ENCODE peak calls at places on chromosomes 11 and 22, in ten cellular contexts. T, Z, S, R, J, D, H, F, I and W are unnamed samples.

GRCh38 chr11:76810151-76810853 is 27.1 kb downstream of the TSKU start:
- DNase-seq in H (peak; percentile 56), I (peak; percentile 33), F (peak; percentile 43), S (no peak), J (no peak), Z (no peak), R (no peak), T (peak; percentile 57), D (no peak), W (no peak)

GRCh38 chr11:95262994-95263764 is 32.2 kb upstream of the SESN3 start:
- DNase-seq in Z (no peak), R (no peak), D (no peak), J (no peak), F (no peak), I (no peak), H (no peak), T (no peak), S (no peak), W (no peak)

GRCh38 chr11:28559497-28559896 is 451.3 kb downstream of the METTL15 start:
- DNase-seq in H (no peak), F (peak; percentile 43), R (no peak), T (no peak), J (no peak), Z (no peak), D (no peak), S (no peak), I (no peak), W (no peak)

GRCh38 chr11:102410382-102410784 is 42.2 kb downstream of the TMEM123 start:
- DNase-seq in S (no peak), J (no peak), R (no peak), T (peak; percentile 33), D (no peak), Z (no peak), I (no peak), F (peak; percentile 53), H (no peak), W (no peak)

GRCh38 chr11:12195773-12196172 is 85.4 kb downstream of the MICAL2 start:
- DNase-seq in Z (no peak), I (no peak), D (no peak), F (no peak), H (no peak), S (no peak), R (no peak), T (no peak), J (no peak), W (no peak)

GRCh38 chr11:12270817-12271216 is 106.6 kb upstream of the PARVA start:
- DNase-seq in H (no peak), D (no peak), J (no peak), S (no peak), R (no peak), T (no peak), F (no peak), I (no peak), Z (no peak), W (no peak)

GRCh38 chr11:78339483-78339882 is 78.1 kb downstream of the GAB2 start:
- DNase-seq in S (no peak), H (no peak), Z (no peak), R (no peak), J (no peak), F (no peak), D (no peak), I (no peak), T (no peak), W (no peak)

GRCh38 chr11:20056109-20057054 is 103.9 kb downstream of the DBX1 start:
- DNase-seq in I (peak; percentile 41), D (no peak), Z (no peak), J (no peak), T (no peak), H (peak; percentile 88), S (no peak), F (peak; percentile 47), R (peak; percentile 85), W (no peak)

GRCh38 chr22:36885474-36885873 is 24.7 kb downstream of the NCF4 start:
- DNase-seq in I (no peak), D (no peak), J (no peak), S (no peak), T (no peak), F (no peak), H (no peak), Z (no peak), R (no peak), W (no peak)

GRCh38 chr11:105273660-105274280 is 134.2 kb upstream of the CARD18 start:
- DNase-seq in D (no peak), I (no peak), F (no peak), T (no peak), J (no peak), R (no peak), Z (no peak), H (no peak), S (no peak), W (no peak)

GRCh38 chr11:124754309-124754708 is 2.3 kb upstream of the VSIG2 start:
- DNase-seq in R (no peak), H (no peak), I (no peak), T (no peak), F (no peak), J (no peak), S (no peak), Z (no peak), D (no peak), W (no peak)

GRCh38 chr11:16909375-16910035 is 104.7 kb downstream of the PLEKHA7 start:
- DNase-seq in F (no peak), J (no peak), D (no peak), H (no peak), R (no peak), Z (no peak), T (no peak), S (no peak), I (no peak), W (no peak)

GRCh38 chr11:134738581-134738980 is 326.5 kb upstream of the B3GAT1 start:
- DNase-seq in S (no peak), J (no peak), F (no peak), R (no peak), D (no peak), H (no peak), I (no peak), Z (no peak), T (no peak), W (no peak)

GRCh38 chr11:29962243-29962642 is 54.6 kb downstream of the KCNA4 start:
- DNase-seq in I (no peak), R (no peak), F (peak; percentile 2), Z (no peak), J (no peak), S (no peak), T (peak; percentile 44), D (no peak), H (peak; percentile 1), W (no peak)
- TF ChIP-seq CTCF in I (no peak), R (no peak), F (peak; percentile 23), Z (no peak), J (no peak), S (peak; percentile 27), T (peak; percentile 61), D (peak; percentile 39), H (peak; percentile 38), W (peak; percentile 40)

GRCh38 chr11:32447252-32447651 is 11.9 kb upstream of the WT1 start:
- DNase-seq in I (no peak), S (no peak), J (no peak), Z (no peak), F (no peak), H (no peak), T (no peak), R (no peak), D (no peak), W (no peak)

GRCh38 chr11:32451808-32452207 is 16.5 kb upstream of the WT1 start:
- DNase-seq in R (no peak), Z (no peak), I (no peak), J (no peak), H (no peak), D (peak; percentile 63), T (no peak), S (no peak), F (peak; percentile 15), W (no peak)

GRCh38 chr11:32450372-32450771 is 15.0 kb upstream of the WT1 start:
- DNase-seq in Z (no peak), D (no peak), I (no peak), R (no peak), J (no peak), S (no peak), T (no peak), H (no peak), F (no peak), W (no peak)

GRCh38 chr11:32446227-32446626 is 10.9 kb upstream of the WT1 start:
- DNase-seq in R (no peak), S (no peak), F (no peak), I (no peak), D (no peak), Z (no peak), H (no peak), T (no peak), J (no peak), W (no peak)

GRCh38 chr11:32448232-32448631 is 12.9 kb upstream of the WT1 start:
- DNase-seq in R (no peak), S (no peak), H (no peak), Z (no peak), J (no peak), D (no peak), T (peak; percentile 56), I (no peak), F (peak; percentile 14), W (no peak)
- TF ChIP-seq CTCF in R (no peak), S (no peak), H (no peak), Z (no peak), J (no peak), D (peak; percentile 17), T (peak; percentile 49), I (no peak), F (peak; percentile 19), W (peak; percentile 13)

GRCh38 chr11:14414470-14415461 is 55.8 kb upstream of the RRAS2 start:
- DNase-seq in T (no peak), J (no peak), R (no peak), H (no peak), I (no peak), S (no peak), F (peak; percentile 54), D (no peak), Z (no peak), W (no peak)

GRCh38 chr11:14417186-14417585 is 58.2 kb upstream of the RRAS2 start:
- DNase-seq in D (no peak), F (peak; percentile 56), I (no peak), S (no peak), R (no peak), H (no peak), T (no peak), Z (no peak), J (no peak), W (no peak)

GRCh38 chr11:14411818-14412217 is 52.8 kb upstream of the RRAS2 start:
- DNase-seq in J (no peak), I (no peak), H (peak; percentile 81), Z (peak; percentile 51), R (no peak), S (no peak), F (peak; percentile 97), T (no peak), D (peak; percentile 18), W (no peak)

GRCh38 chr11:14409891-14410290 is 50.9 kb upstream of the RRAS2 start:
- DNase-seq in S (no peak), Z (no peak), T (no peak), D (no peak), J (no peak), I (no peak), F (no peak), R (no peak), H (peak; percentile 58), W (no peak)

GRCh38 chr11:14413307-14414072 is 54.5 kb upstream of the RRAS2 start:
- DNase-seq in R (no peak), D (peak; percentile 40), I (peak; percentile 39), T (peak; percentile 8), H (peak; percentile 48), S (no peak), J (no peak), Z (no peak), F (peak; percentile 87), W (no peak)
- TF ChIP-seq CTCF in R (no peak), D (peak; percentile 51), I (no peak), T (peak; percentile 17), H (peak; percentile 10), S (no peak), J (peak; percentile 29), Z (no peak), F (peak; percentile 56), W (peak; percentile 67)

GRCh38 chr11:79400717-79401330 is 40.0 kb downstream of the TENM4 start:
- DNase-seq in T (peak; percentile 49), J (peak; percentile 67), D (peak; percentile 36), Z (no peak), F (peak; percentile 57), H (peak; percentile 45), R (peak; percentile 65), S (peak; percentile 51), I (peak; percentile 52), W (no peak)
- TF ChIP-seq CTCF in T (peak; percentile 71), J (peak; percentile 58), D (peak; percentile 74), Z (no peak), F (peak; percentile 77), H (peak; percentile 87), R (peak; percentile 53), S (peak; percentile 59), I (no peak), W (peak; percentile 76)